ENCODE peak calls at places on chromosome 5, in five cellular contexts. One of them, this sample, is unnamed.

GRCh38 chr5:34886718-34887117 is 28.6 kb downstream of the RAD1 start:
- DNase-seq in iris pigment epithelial cell: no peak
- DNase-seq in stimulated activated CD8-positive, alpha-beta memory T cell treated with anti-CD3 and anti-CD28 coated beads, Interleukin-7, amount 100 ng/mL, for 24 hours: no peak
- DNase-seq in amniotic stem cell: no peak
- DNase-seq in central memory CD4-positive, alpha-beta T cell: no peak
- DNase-seq in this sample: no peak

GRCh38 chr5:127987354-127988148 is 96.0 kb upstream of the SLC12A2 start:
- DNase-seq in iris pigment epithelial cell: no peak
- DNase-seq in stimulated activated CD8-positive, alpha-beta memory T cell treated with anti-CD3 and anti-CD28 coated beads, Interleukin-7, amount 100 ng/mL, for 24 hours: no peak
- DNase-seq in amniotic stem cell: no peak
- DNase-seq in central memory CD4-positive, alpha-beta T cell: no peak
- DNase-seq in this sample: no peak

GRCh38 chr5:5523066-5523505 is 100.6 kb downstream of the ICE1 start:
- DNase-seq in iris pigment epithelial cell: peak
- DNase-seq in stimulated activated CD8-positive, alpha-beta memory T cell treated with anti-CD3 and anti-CD28 coated beads, Interleukin-7, amount 100 ng/mL, for 24 hours: no peak
- DNase-seq in amniotic stem cell: no peak
- DNase-seq in central memory CD4-positive, alpha-beta T cell: peak
- DNase-seq in this sample: peak

GRCh38 chr5:163373401-163374066 is 63.9 kb upstream of the CCNG1 start:
- DNase-seq in iris pigment epithelial cell: no peak
- DNase-seq in stimulated activated CD8-positive, alpha-beta memory T cell treated with anti-CD3 and anti-CD28 coated beads, Interleukin-7, amount 100 ng/mL, for 24 hours: no peak
- DNase-seq in amniotic stem cell: no peak
- DNase-seq in central memory CD4-positive, alpha-beta T cell: no peak
- DNase-seq in this sample: no peak

GRCh38 chr5:53473644-53474043 is 6.8 kb upstream of the FST start:
- DNase-seq in iris pigment epithelial cell: no peak
- DNase-seq in stimulated activated CD8-positive, alpha-beta memory T cell treated with anti-CD3 and anti-CD28 coated beads, Interleukin-7, amount 100 ng/mL, for 24 hours: no peak
- DNase-seq in amniotic stem cell: no peak
- DNase-seq in central memory CD4-positive, alpha-beta T cell: no peak
- DNase-seq in this sample: no peak

GRCh38 chr5:72324186-72324825 is 4.1 kb downstream of the PTCD2 start:
- DNase-seq in iris pigment epithelial cell: no peak
- DNase-seq in stimulated activated CD8-positive, alpha-beta memory T cell treated with anti-CD3 and anti-CD28 coated beads, Interleukin-7, amount 100 ng/mL, for 24 hours: no peak
- DNase-seq in amniotic stem cell: no peak
- DNase-seq in central memory CD4-positive, alpha-beta T cell: no peak
- DNase-seq in this sample: no peak

GRCh38 chr5:157252741-157253465 is 13.0 kb upstream of the CYFIP2 start:
- DNase-seq in iris pigment epithelial cell: no peak
- DNase-seq in stimulated activated CD8-positive, alpha-beta memory T cell treated with anti-CD3 and anti-CD28 coated beads, Interleukin-7, amount 100 ng/mL, for 24 hours: no peak
- DNase-seq in amniotic stem cell: no peak
- DNase-seq in central memory CD4-positive, alpha-beta T cell: peak
- DNase-seq in this sample: no peak

GRCh38 chr5:103089272-103089671 is 30.7 kb downstream of the GIN1 start:
- DNase-seq in iris pigment epithelial cell: no peak
- DNase-seq in stimulated activated CD8-positive, alpha-beta memory T cell treated with anti-CD3 and anti-CD28 coated beads, Interleukin-7, amount 100 ng/mL, for 24 hours: no peak
- DNase-seq in amniotic stem cell: no peak
- DNase-seq in central memory CD4-positive, alpha-beta T cell: no peak
- DNase-seq in this sample: no peak

GRCh38 chr5:141714542-141715303 is 32.7 kb upstream of the ARAP3 start:
- DNase-seq in iris pigment epithelial cell: no peak
- DNase-seq in stimulated activated CD8-positive, alpha-beta memory T cell treated with anti-CD3 and anti-CD28 coated beads, Interleukin-7, amount 100 ng/mL, for 24 hours: no peak
- DNase-seq in amniotic stem cell: no peak
- DNase-seq in central memory CD4-positive, alpha-beta T cell: no peak
- DNase-seq in this sample: no peak

GRCh38 chr5:145752947-145753346 is 82.2 kb downstream of the PRELID2 start:
- DNase-seq in iris pigment epithelial cell: peak
- DNase-seq in stimulated activated CD8-positive, alpha-beta memory T cell treated with anti-CD3 and anti-CD28 coated beads, Interleukin-7, amount 100 ng/mL, for 24 hours: no peak
- DNase-seq in amniotic stem cell: peak
- DNase-seq in central memory CD4-positive, alpha-beta T cell: no peak
- DNase-seq in this sample: no peak

GRCh38 chr5:178642351-178642909 is 15.6 kb upstream of the CLK4 start:
- DNase-seq in iris pigment epithelial cell: peak
- DNase-seq in stimulated activated CD8-positive, alpha-beta memory T cell treated with anti-CD3 and anti-CD28 coated beads, Interleukin-7, amount 100 ng/mL, for 24 hours: no peak
- DNase-seq in amniotic stem cell: peak
- DNase-seq in central memory CD4-positive, alpha-beta T cell: no peak
- DNase-seq in this sample: peak

GRCh38 chr5:37996918-37997317 is 157.1 kb upstream of the GDNF start:
- DNase-seq in iris pigment epithelial cell: no peak
- DNase-seq in stimulated activated CD8-positive, alpha-beta memory T cell treated with anti-CD3 and anti-CD28 coated beads, Interleukin-7, amount 100 ng/mL, for 24 hours: no peak
- DNase-seq in amniotic stem cell: no peak
- DNase-seq in central memory CD4-positive, alpha-beta T cell: no peak
- DNase-seq in this sample: no peak

This sample was measured in HS-5.